ENCODE peak calls at places on chromosomes 7 and 10, in eight cellular contexts. R is A549; N is astrocyte; O is upper lobe of right lung; F is Peyer's patch; V is SJSA1; X is CD8-positive, alpha-beta T cell; J is HepG2. H is an unnamed sample. For H3K4me1, the result is how much of the 10 kb centered on the place peaks cover.

GRCh38 chr7:70506463-70506862 is 625.5 kb upstream of the GALNT17 start:
- DNase-seq in R (no peak), N (no peak), O (no peak), F (peak), V (no peak), X (no peak), J (peak), H (peak)

GRCh38 chr10:107148906-107149305 is 15.6 kb downstream of the SORCS1 start:
- DNase-seq in R (no peak), N (no peak), O (no peak), F (no peak), V (no peak), X (no peak), J (no peak), H (no peak)

GRCh38 chr10:93991596-93992284 is 2.0 kb upstream of the PLCE1 start:
- DNase-seq in R (peak), N (peak), O (no peak), F (no peak), V (peak), X (no peak), J (peak), H (peak)

GRCh38 chr10:74058658-74059057 is 60.7 kb downstream of the VCL start:
- DNase-seq in R (peak), N (peak), O (no peak), F (no peak), V (no peak), X (peak), J (peak), H (peak)

GRCh38 chr10:74418285-74418872 is 267.4 kb downstream of the ADK start:
- DNase-seq in R (no peak), N (peak), O (no peak), F (no peak), V (no peak), X (no peak), J (no peak), H (peak)

GRCh38 chr7:121081327-121081936 is 92.9 kb downstream of the CPED1 start:
- DNase-seq in R (peak), N (peak), O (no peak), F (no peak), V (peak), X (no peak), J (peak), H (peak)

GRCh38 chr10:12448729-12449391 is 99.5 kb downstream of the CAMK1D start:
- DNase-seq in R (peak), N (peak), O (no peak), F (no peak), V (peak), X (peak), J (no peak), H (peak)

GRCh38 chr7:132785861-132786260 is 209.6 kb upstream of the PLXNA4 start:
- DNase-seq in R (no peak), N (no peak), O (no peak), F (no peak), V (no peak), X (no peak), J (no peak), H (no peak)

GRCh38 chr7:30159698-30160143 is 24.9 kb downstream of the MTURN start:
- DNase-seq in R (peak), N (peak), O (peak), F (no peak), V (no peak), X (no peak), J (peak), H (peak)

GRCh38 chr7:73894851-73895441 is 34.0 kb downstream of the TMEM270 start:
- DNase-seq in R (peak), N (peak), O (peak), F (no peak), V (peak), X (no peak), J (no peak), H (peak)

GRCh38 chr10:66928000-66928770 is 2.3 kb downstream of the LRRTM3 start:
- DNase-seq in R (no peak), N (peak), O (no peak), F (no peak), V (no peak), X (no peak), J (no peak), H (no peak)

GRCh38 chr10:102673961-102674511 is 29.8 kb downstream of the TRIM8 start:
- DNase-seq in R (no peak), N (peak), O (peak), F (no peak), V (peak), X (peak), J (peak), H (peak)

GRCh38 chr10:96678725-96679124 is 41.6 kb downstream of the PIK3AP1 start:
- DNase-seq in R (no peak), N (no peak), O (no peak), F (no peak), V (no peak), X (no peak), J (no peak), H (no peak)

GRCh38 chr10:96685297-96685696 is 35.0 kb downstream of the PIK3AP1 start:
- DNase-seq in R (no peak), N (no peak), O (no peak), F (no peak), V (no peak), X (no peak), J (no peak), H (no peak)

GRCh38 chr10:96683065-96683464 is 37.2 kb downstream of the PIK3AP1 start:
- DNase-seq in R (no peak), N (peak), O (no peak), F (no peak), V (peak), X (no peak), J (no peak), H (peak)

GRCh38 chr10:96683710-96684109 is 36.6 kb downstream of the PIK3AP1 start:
- DNase-seq in R (no peak), N (no peak), O (no peak), F (no peak), V (no peak), X (no peak), J (no peak), H (no peak)

GRCh38 chr10:96681493-96681892 is 38.8 kb downstream of the PIK3AP1 start:
- DNase-seq in R (no peak), N (no peak), O (no peak), F (no peak), V (no peak), X (no peak), J (no peak), H (no peak)
- H3K27ac ChIP-seq in R (no peak), N (no peak), O (no peak), F (no peak), V (no peak), X (no peak), J (no peak), H (peak)

GRCh38 chr7:94423116-94423515 is 28.4 kb downstream of the COL1A2 start:
- DNase-seq in R (no peak), N (no peak), O (no peak), F (no peak), V (peak), X (no peak), J (no peak), H (no peak)
- H3K4me1 ChIP-seq in R (under half), N (under half), O (under half), F (under half), V (half or more), X (under half), J (under half), H (under half)

GRCh38 chr7:139648617-139648932 is 125.1 kb downstream of the CLEC2L start:
- DNase-seq in R (no peak), N (no peak), O (no peak), F (no peak), V (no peak), X (no peak), J (no peak), H (no peak)
- H3K27ac ChIP-seq in R (peak), N (no peak), O (peak), F (peak), V (no peak), X (no peak), J (no peak), H (no peak)

DNA sequence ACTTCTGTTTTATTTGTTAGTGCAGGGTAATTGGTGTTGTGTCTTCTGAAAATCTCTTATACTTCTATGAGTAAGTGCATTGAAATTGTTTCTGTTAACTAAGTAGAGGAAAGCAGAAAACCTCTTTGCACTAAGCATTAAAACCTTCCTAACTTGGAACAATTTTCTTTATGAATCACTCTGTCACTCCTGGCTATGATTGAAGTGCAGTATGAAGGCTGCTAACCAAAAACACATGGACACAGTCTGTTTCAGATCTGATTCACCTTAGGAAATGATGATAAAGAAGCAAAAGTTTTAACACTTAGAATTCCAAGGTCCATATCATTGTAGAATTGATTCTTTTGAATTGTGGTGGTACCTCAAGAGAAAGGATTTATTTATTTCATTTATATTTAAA is 41.9 kb downstream of the MET start:
- DNase-seq in R (no peak), N (peak), O (no peak), F (no peak), V (no peak), X (no peak), J (no peak), H (no peak)
- H3K4me1 ChIP-seq in R (half or more), N (under half), O (under half), F (under half), V (under half), X (under half), J (under half), H (under half)

GRCh38 chr10:63273575-63273974 is 140.4 kb downstream of the NRBF2 start:
- DNase-seq in R (no peak), N (no peak), O (no peak), F (no peak), V (no peak), X (no peak), J (no peak), H (no peak)
- H3K27ac ChIP-seq in R (no peak), N (no peak), O (peak), F (no peak), V (no peak), X (peak), J (peak), H (no peak)

GRCh38 chr7:95904099-95904498 is 131.7 kb downstream of the DYNC1I1 start:
- DNase-seq in R (no peak), N (no peak), O (no peak), F (no peak), V (no peak), X (no peak), J (no peak), H (peak)

GRCh38 chr7:95907337-95907736 is 135.0 kb downstream of the DYNC1I1 start:
- DNase-seq in R (no peak), N (no peak), O (no peak), F (no peak), V (no peak), X (no peak), J (no peak), H (peak)

GRCh38 chr7:95905165-95905564 is 132.8 kb downstream of the DYNC1I1 start:
- DNase-seq in R (no peak), N (no peak), O (no peak), F (no peak), V (no peak), X (no peak), J (no peak), H (peak)

GRCh38 chr7:95908499-95908898 is 136.1 kb downstream of the DYNC1I1 start:
- DNase-seq in R (no peak), N (no peak), O (no peak), F (no peak), V (no peak), X (no peak), J (no peak), H (peak)

GRCh38 chr7:95906871-95907270 is 134.5 kb downstream of the DYNC1I1 start:
- DNase-seq in R (no peak), N (no peak), O (no peak), F (no peak), V (no peak), X (no peak), J (no peak), H (peak)
- H3K4me1 ChIP-seq in R (under half), N (under half), O (under half), F (under half), V (under half), X (under half), J (under half), H (under half)

GRCh38 chr7:104007614-104008013 is 18.2 kb upstream of the RELN start:
- DNase-seq in R (no peak), N (no peak), O (no peak), F (no peak), V (no peak), X (no peak), J (no peak), H (no peak)

GRCh38 chr7:104008107-104008506 is 18.6 kb upstream of the RELN start:
- DNase-seq in R (no peak), N (no peak), O (no peak), F (no peak), V (no peak), X (no peak), J (no peak), H (no peak)

GRCh38 chr7:104012815-104013214 is 23.4 kb upstream of the RELN start:
- DNase-seq in R (no peak), N (no peak), O (no peak), F (no peak), V (no peak), X (no peak), J (no peak), H (no peak)

GRCh38 chr7:104010052-104010909 is 20.8 kb upstream of the RELN start:
- DNase-seq in R (no peak), N (no peak), O (no peak), F (no peak), V (no peak), X (no peak), J (peak), H (no peak)

DNA sequence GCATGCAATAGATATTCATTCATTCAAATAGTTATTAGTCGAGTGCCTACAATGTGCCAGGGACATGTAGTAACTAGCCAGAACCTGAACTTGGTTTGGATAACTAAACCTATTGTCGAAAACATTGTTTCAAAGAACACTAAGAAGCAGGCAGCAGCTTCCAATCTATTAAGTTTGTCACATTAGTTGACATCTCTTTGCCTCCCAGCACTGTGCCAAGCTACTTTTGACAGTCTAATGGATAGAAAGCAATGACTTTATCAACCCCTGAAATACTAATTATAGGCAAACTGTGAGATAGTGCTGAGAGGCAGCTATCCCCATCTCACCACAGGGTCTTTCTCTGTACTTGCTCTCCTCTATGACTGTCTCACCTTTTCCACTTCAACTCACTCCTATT is 22.4 kb upstream of the RELN start:
- DNase-seq in R (no peak), N (no peak), O (no peak), F (no peak), V (no peak), X (no peak), J (no peak), H (no peak)
- H3K27ac ChIP-seq in R (no peak), N (no peak), O (no peak), F (no peak), V (no peak), X (no peak), J (no peak), H (no peak)

GRCh38 chr7:77827999-77828398 is 29.4 kb downstream of the PHTF2 start:
- DNase-seq in R (no peak), N (no peak), O (no peak), F (no peak), V (no peak), X (no peak), J (no peak), H (no peak)

GRCh38 chr7:77831953-77832352 is 33.4 kb downstream of the PHTF2 start:
- DNase-seq in R (no peak), N (no peak), O (no peak), F (no peak), V (no peak), X (no peak), J (no peak), H (no peak)

GRCh38 chr7:77833136-77833535 is 34.6 kb downstream of the PHTF2 start:
- DNase-seq in R (no peak), N (no peak), O (no peak), F (no peak), V (no peak), X (no peak), J (no peak), H (no peak)

GRCh38 chr7:77830649-77831355 is 32.2 kb downstream of the PHTF2 start:
- DNase-seq in R (no peak), N (no peak), O (no peak), F (no peak), V (no peak), X (no peak), J (no peak), H (no peak)

DNA sequence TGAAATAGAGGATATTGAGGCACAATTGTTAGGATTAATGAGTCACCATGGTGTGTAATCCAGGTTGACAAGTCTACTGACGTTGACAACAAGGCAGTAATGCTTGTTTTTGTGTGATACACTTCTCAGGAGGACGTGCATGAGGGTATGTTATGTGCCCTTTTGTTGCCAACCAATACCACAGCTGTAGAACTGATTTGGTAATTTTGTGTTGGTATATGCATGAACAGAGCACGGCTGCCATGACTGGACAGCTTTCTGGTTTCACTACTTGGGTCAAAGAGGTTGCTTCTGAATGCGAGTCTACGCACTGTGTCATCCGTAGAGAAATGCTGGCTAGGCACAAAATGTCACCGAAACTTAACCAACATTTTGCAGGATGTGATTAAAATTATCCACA is 32.9 kb downstream of the PHTF2 start:
- DNase-seq in R (no peak), N (no peak), O (no peak), F (no peak), V (no peak), X (no peak), J (no peak), H (no peak)
- H3K4me1 ChIP-seq in R (under half), N (under half), O (under half), F (under half), V (under half), X (under half), J (under half), H (under half)

DNA sequence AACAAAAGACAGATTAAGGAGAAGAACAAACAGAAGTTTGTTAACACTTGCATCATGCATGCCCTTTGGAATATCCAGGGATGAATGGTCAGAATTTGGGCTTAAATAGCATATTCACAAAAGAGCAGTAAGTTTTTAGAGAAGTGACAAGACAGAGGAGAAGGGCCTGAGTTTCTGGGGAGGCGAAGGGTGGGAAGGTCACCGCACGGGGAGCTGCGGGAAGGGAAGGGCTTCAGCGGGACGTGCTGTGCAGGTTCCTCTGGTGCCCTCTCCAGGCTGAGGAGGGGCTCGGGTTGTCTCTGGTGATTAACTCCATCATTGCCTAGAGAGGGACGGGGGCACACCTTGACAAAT is 10.4 kb upstream of the ZNF22 start:
- DNase-seq in R (no peak), N (no peak), O (no peak), F (no peak), V (no peak), X (no peak), J (peak), H (no peak)
- H3K27ac ChIP-seq in R (no peak), N (no peak), O (peak), F (no peak), V (no peak), X (no peak), J (peak), H (no peak)